ENCODE peak calls at places on chromosomes 2 and 18, in six cellular contexts. S, C, G, J, K and D are unnamed samples.
A peak's percentile ranks its signal among the peaks of the same experiment; 100 is the strongest.

GRCh38 chr18:31230495-31230894 is 67.8 kb upstream of the DSC1 start:
- DNase-seq in S (no peak), C (no peak), G (peak; percentile 19), J (peak; percentile 89), K (no peak), D (no peak)

GRCh38 chr2:195985731-195986130 is 82.9 kb downstream of the DNAH7 start:
- DNase-seq in S (no peak), C (no peak), G (no peak), J (no peak), K (no peak), D (no peak)

GRCh38 chr18:55338955-55339662 is 248.9 kb downstream of the TCF4 start:
- DNase-seq in S (no peak), C (no peak), G (no peak), J (no peak), K (no peak), D (no peak)

GRCh38 chr2:3652896-3653625 is 4.9 kb upstream of the ALLC start:
- DNase-seq in S (no peak), C (no peak), G (no peak), J (no peak), K (peak; percentile 15), D (no peak)

GRCh38 chr2:228777855-228778355 is 493.2 kb downstream of the PID1 start:
- DNase-seq in S (no peak), C (no peak), G (no peak), J (no peak), K (no peak), D (no peak)

GRCh38 chr2:132488491-132488890 is 71.9 kb downstream of the GPR39 start:
- DNase-seq in S (no peak), C (no peak), G (no peak), J (no peak), K (no peak), D (no peak)

GRCh38 chr2:54065411-54065810 is 50.0 kb upstream of the ACYP2 start:
- DNase-seq in S (no peak), C (no peak), G (no peak), J (no peak), K (no peak), D (no peak)

GRCh38 chr2:192347542-192347941 is 152.8 kb upstream of the TMEFF2 start:
- DNase-seq in S (no peak), C (no peak), G (no peak), J (no peak), K (no peak), D (no peak)

GRCh38 chr18:33231474-33232317 is 208.8 kb downstream of the CCDC178 start:
- DNase-seq in S (peak; percentile 71), C (peak; percentile 53), G (peak; percentile 11), J (peak; percentile 75), K (peak; percentile 46), D (peak; percentile 66)

GRCh38 chr2:159982270-159982669 is 80.1 kb downstream of the PLA2R1 start:
- DNase-seq in S (no peak), C (peak; percentile 21), G (no peak), J (no peak), K (peak; percentile 24), D (peak; percentile 49)

GRCh38 chr2:99256677-99257076 is 1.2 kb upstream of the LYG2 start:
- DNase-seq in S (no peak), C (no peak), G (no peak), J (no peak), K (no peak), D (no peak)

GRCh38 chr2:216792222-216793001 is 67.5 kb downstream of the TNP1 start:
- DNase-seq in S (no peak), C (no peak), G (no peak), J (no peak), K (peak; percentile 63), D (peak; percentile 79)

GRCh38 chr2:48398285-48399135 is 131.4 kb upstream of the STON1 start:
- DNase-seq in S (no peak), C (no peak), G (no peak), J (no peak), K (no peak), D (no peak)

GRCh38 chr2:233385489-233386044 is 31.3 kb downstream of the DGKD start:
- DNase-seq in S (no peak), C (no peak), G (no peak), J (no peak), K (no peak), D (no peak)

GRCh38 chr2:118058979-118059378 is 29.3 kb upstream of the INSIG2 start:
- DNase-seq in S (no peak), C (no peak), G (no peak), J (no peak), K (no peak), D (no peak)

GRCh38 chr2:118056165-118056534 is 32.1 kb upstream of the INSIG2 start:
- DNase-seq in S (no peak), C (peak; percentile 10), G (no peak), J (no peak), K (peak; percentile 25), D (no peak)

GRCh38 chr2:118051956-118052355 is 36.3 kb upstream of the INSIG2 start:
- DNase-seq in S (no peak), C (no peak), G (no peak), J (no peak), K (no peak), D (no peak)

GRCh38 chr2:118052474-118052873 is 35.8 kb upstream of the INSIG2 start:
- DNase-seq in S (no peak), C (no peak), G (no peak), J (no peak), K (no peak), D (no peak)

GRCh38 chr2:118055512-118056164 is 32.6 kb upstream of the INSIG2 start:
- DNase-seq in S (no peak), C (no peak), G (no peak), J (no peak), K (no peak), D (no peak)
- H3K27ac ChIP-seq in S (no peak overlapping the region), C (no peak overlapping the region), G (no peak overlapping the region), J (no peak overlapping the region), K (no peak overlapping the region), D (no peak overlapping the region)

GRCh38 chr2:186740266-186740665 is 46.4 kb downstream of the FAM171B start:
- DNase-seq in S (no peak), C (no peak), G (no peak), J (no peak), K (no peak), D (no peak)
- TF ChIP-seq POLR2A in S (no peak), C (no peak), G (no peak), J (no peak), K (no peak), D (no peak)

GRCh38 chr2:238894226-238894949 is 46.5 kb downstream of the TWIST2 start:
- DNase-seq in S (no peak), C (no peak), G (no peak), J (no peak), K (no peak), D (no peak)

GRCh38 chr2:238895901-238896600 is 48.2 kb downstream of the TWIST2 start:
- DNase-seq in S (peak; percentile 31), C (no peak), G (no peak), J (peak; percentile 29), K (peak; percentile 76), D (peak; percentile 20)

GRCh38 chr2:238894950-238895298 is 47.0 kb downstream of the TWIST2 start:
- DNase-seq in S (no peak), C (no peak), G (no peak), J (no peak), K (no peak), D (no peak)

GRCh38 chr2:238896641-238897040 is 48.8 kb downstream of the TWIST2 start:
- DNase-seq in S (no peak), C (no peak), G (no peak), J (no peak), K (no peak), D (no peak)

DNA sequence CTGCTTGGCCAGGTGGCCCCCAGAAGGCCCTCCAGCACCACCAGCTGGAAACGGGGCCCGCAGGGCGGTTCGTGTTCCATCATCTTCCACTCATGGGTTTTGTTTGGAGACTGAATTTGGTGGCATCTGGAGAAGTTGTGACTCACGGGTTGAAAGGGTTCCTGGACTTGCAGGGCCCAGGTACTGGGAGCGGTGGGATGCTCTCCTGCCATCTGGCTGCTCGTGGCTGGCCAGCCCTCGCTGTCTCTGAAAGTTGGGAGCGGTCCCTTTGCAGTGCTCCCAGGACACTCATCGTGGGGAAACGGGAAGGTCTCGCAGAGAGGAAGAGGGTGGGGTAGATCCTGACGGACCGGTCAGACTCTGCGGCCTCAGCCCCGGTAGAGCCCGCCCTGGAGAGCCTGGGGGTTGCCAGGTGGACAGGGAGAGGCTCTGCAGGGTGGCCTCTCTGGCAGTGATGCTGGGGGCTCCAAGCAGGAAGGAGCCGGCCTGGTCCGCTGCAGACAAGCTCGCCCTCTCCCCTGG is 47.5 kb downstream of the TWIST2 start:
- DNase-seq in S (no peak), C (no peak), G (no peak), J (no peak), K (no peak), D (no peak)
- H3K4me3 ChIP-seq in S (no peak overlapping the region), C (no peak overlapping the region), G (no peak overlapping the region), J (no peak overlapping the region), K (no peak overlapping the region), D (no peak overlapping the region)

DNA sequence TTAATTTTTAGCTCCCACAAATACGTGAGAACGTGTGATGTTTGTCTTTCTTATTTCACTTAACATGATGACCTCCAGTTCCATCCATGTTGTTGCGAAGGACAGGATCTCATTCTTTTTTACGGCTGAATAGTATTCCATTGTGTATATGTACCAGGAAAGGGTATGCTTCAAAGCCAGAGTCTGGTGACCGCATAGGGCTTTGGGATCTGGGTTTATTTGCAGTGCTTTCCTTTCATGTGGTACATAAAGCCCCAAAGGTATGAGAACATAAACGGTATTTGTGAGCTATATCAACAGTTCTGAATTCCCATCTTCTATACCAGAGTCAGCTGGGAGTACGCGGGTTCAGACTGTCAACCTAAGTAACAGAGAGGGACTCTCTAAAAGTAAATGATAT is 24.6 kb downstream of the CRYGD start:
- DNase-seq in S (no peak), C (no peak), G (no peak), J (peak; percentile 75), K (no peak), D (no peak)
- H3K27ac ChIP-seq in S (no peak overlapping the region), C (no peak overlapping the region), G (no peak overlapping the region), J (no peak overlapping the region), K (no peak overlapping the region), D (no peak overlapping the region)

DNA sequence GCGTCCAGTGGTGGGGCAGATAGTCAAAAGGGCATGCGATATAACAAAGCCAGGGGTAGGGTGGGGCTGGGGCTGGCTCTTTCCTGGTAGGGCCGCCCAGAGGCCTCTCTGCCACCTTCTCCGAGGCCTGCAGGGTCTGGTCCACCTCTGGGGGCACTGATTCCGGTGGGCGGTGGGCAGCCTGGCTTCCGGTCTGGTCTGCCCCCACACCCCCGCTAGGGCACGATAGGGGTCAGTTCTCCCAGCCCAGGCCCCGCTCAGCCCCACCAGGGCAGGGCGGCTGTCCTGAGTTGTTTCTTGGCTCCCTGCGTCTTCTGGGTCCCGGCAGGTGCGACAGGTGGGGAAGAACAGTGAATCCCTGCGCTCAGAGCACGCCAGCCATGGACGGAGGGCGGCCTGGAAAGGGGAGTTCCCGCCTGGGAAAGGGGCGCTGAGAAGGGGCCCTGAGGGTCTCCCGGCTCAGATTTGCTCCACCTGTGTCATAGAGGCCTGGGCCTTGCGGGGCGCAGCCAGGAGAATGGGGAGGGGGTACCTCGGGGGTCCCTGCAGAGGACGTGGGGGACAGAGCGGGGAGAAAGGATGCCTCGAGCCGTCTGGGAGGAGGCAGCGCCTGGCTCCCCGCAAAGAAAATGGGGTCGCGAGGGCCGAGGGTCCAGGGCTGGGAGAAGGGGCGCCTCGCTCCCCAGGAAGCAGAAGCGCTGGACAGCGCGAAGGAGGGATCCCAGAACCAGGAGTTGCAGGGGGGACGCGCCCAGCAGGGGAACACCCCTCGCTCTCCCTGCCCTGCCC is 558 bp upstream of the ERFE start:
- DNase-seq in S (no peak), C (no peak), G (no peak), J (no peak), K (peak; percentile 20), D (no peak)
- TF ChIP-seq POLR2A in S (no peak), C (no peak), G (no peak), J (no peak), K (no peak), D (no peak)